ENCODE peak calls at places on chromosomes 12 and 14, in five cellular contexts. M, A, T, B and P are unnamed samples.
A peak's percentile ranks its signal among the peaks of the same experiment; 100 is the strongest.

GRCh38 chr14:56760164-56760914 is 49.9 kb downstream of the OTX2 start:
- DNase-seq in M (peak; percentile 74), A (no peak), T (no peak), B (no peak), P (no peak)

GRCh38 chr12:617304-617915 is 45.8 kb downstream of the NINJ2 start:
- DNase-seq in M (no peak), A (no peak), T (peak; percentile 37), B (no peak), P (no peak)

GRCh38 chr14:82501554-82501953 is 967.9 kb upstream of the SEL1L start:
- DNase-seq in M (peak; percentile 69), A (no peak), T (no peak), B (no peak), P (no peak)

GRCh38 chr12:94674835-94675234 is 24.5 kb upstream of the TMCC3 start:
- DNase-seq in M (no peak), A (no peak), T (no peak), B (no peak), P (no peak)

GRCh38 chr12:82682326-82682725 is 4.4 kb upstream of the TMTC2 start:
- DNase-seq in M (peak; percentile 37), A (peak; percentile 33), T (no peak), B (no peak), P (no peak)

GRCh38 chr14:85619866-85620265 is 89.9 kb downstream of the FLRT2 start:
- DNase-seq in M (no peak), A (no peak), T (no peak), B (no peak), P (no peak)

GRCh38 chr12:50363141-50363540 is 33.3 kb downstream of the FAM186A start:
- DNase-seq in M (no peak), A (no peak), T (no peak), B (no peak), P (no peak)

GRCh38 chr12:117684471-117684870 is 284.3 kb downstream of the KSR2 start:
- DNase-seq in M (no peak), A (no peak), T (no peak), B (no peak), P (no peak)

GRCh38 chr14:94481468-94482131 is 5.6 kb upstream of the SERPINA9 start:
- DNase-seq in M (no peak), A (no peak), T (no peak), B (no peak), P (no peak)

GRCh38 chr12:80627773-80628172 is 79.7 kb upstream of the MYF6 start:
- DNase-seq in M (no peak), A (no peak), T (no peak), B (no peak), P (no peak)

GRCh38 chr12:88206636-88207035 is 64.5 kb downstream of the TMTC3 start:
- DNase-seq in M (no peak), A (no peak), T (no peak), B (no peak), P (no peak)

GRCh38 chr14:77051101-77051500 is 22.6 kb upstream of the IRF2BPL start:
- DNase-seq in M (no peak), A (no peak), T (no peak), B (peak; percentile 88), P (no peak)

GRCh38 chr12:38154096-38155019 is 162.2 kb upstream of the ALG10B start:
- DNase-seq in M (no peak), A (no peak), T (no peak), B (no peak), P (no peak)

GRCh38 chr14:101072531-101072930 is 169.0 kb upstream of the RTL1 start:
- DNase-seq in M (no peak), A (no peak), T (no peak), B (peak; percentile 63), P (no peak)

GRCh38 chr14:94690486-94690885 is 78.3 kb downstream of the SERPINA3 start:
- DNase-seq in M (no peak), A (no peak), T (no peak), B (no peak), P (no peak)

GRCh38 chr14:85732031-85732430 is 202.1 kb downstream of the FLRT2 start:
- DNase-seq in M (no peak), A (no peak), T (no peak), B (no peak), P (no peak)

GRCh38 chr14:78933948-78934524 is 763.9 kb downstream of the NRXN3 start:
- DNase-seq in M (no peak), A (peak; percentile 35), T (no peak), B (no peak), P (no peak)

GRCh38 chr14:68790656-68791077 is 2.2 kb downstream of the ZFP36L1 start:
- DNase-seq in M (no peak), A (no peak), T (no peak), B (peak; percentile 70), P (peak; percentile 69)

GRCh38 chr12:114131824-114132223 is 165.7 kb upstream of the RBM19 start:
- DNase-seq in M (no peak), A (no peak), T (no peak), B (no peak), P (no peak)

GRCh38 chr14:102209224-102209966 is 69.7 kb downstream of the WDR20 start:
- DNase-seq in M (no peak), A (peak; percentile 32), T (no peak), B (no peak), P (no peak)

GRCh38 chr12:50074936-50075807 is 10.0 kb upstream of the SMARCD1 start:
- DNase-seq in M (peak; percentile 88), A (peak; percentile 92), T (peak; percentile 89), B (peak; percentile 88), P (peak; percentile 77)

GRCh38 chr12:119247007-119247719 is 68.4 kb downstream of the HSPB8 start:
- DNase-seq in M (no peak), A (no peak), T (no peak), B (no peak), P (no peak)

GRCh38 chr12:116053479-116054195 is 223.9 kb downstream of the MED13L start:
- DNase-seq in M (no peak), A (no peak), T (no peak), B (no peak), P (no peak)

GRCh38 chr14:37588956-37589737 is 5.9 kb downstream of the FOXA1 start:
- DNase-seq in M (no peak), A (peak; percentile 32), T (no peak), B (no peak), P (no peak)

GRCh38 chr14:81427348-81428058 is 27.4 kb upstream of the STON2 start:
- DNase-seq in M (no peak), A (peak; percentile 22), T (peak; percentile 35), B (no peak), P (no peak)

GRCh38 chr12:10191865-10192264 is 13.0 kb downstream of the TMEM52B start:
- DNase-seq in M (no peak), A (no peak), T (no peak), B (no peak), P (no peak)

GRCh38 chr14:50864237-50864636 is 7.6 kb upstream of the ABHD12B start:
- DNase-seq in M (no peak), A (no peak), T (no peak), B (no peak), P (no peak)

GRCh38 chr14:105180598-105181528 is at the start of gene NUDT14:
- DNase-seq in M (peak; percentile 84), A (peak; percentile 80), T (peak; percentile 79), B (no peak), P (peak; percentile 87)

GRCh38 chr12:65540140-65540539 is 261.7 kb downstream of the MSRB3 start:
- DNase-seq in M (no peak), A (no peak), T (no peak), B (no peak), P (no peak)

GRCh38 chr12:132471011-132471857 is 18.7 kb upstream of the FBRSL1 start:
- DNase-seq in M (no peak), A (no peak), T (no peak), B (no peak), P (no peak)

GRCh38 chr12:90174198-90174510 is 465.5 kb upstream of the ATP2B1 start:
- DNase-seq in M (peak; percentile 74), A (no peak), T (no peak), B (no peak), P (no peak)

GRCh38 chr12:94879542-94879941 is 124.0 kb downstream of the NDUFA12 start:
- DNase-seq in M (no peak), A (peak; percentile 62), T (no peak), B (no peak), P (no peak)

GRCh38 chr12:6229823-6230222 is 29.6 kb downstream of the CD9 start:
- DNase-seq in M (no peak), A (no peak), T (peak; percentile 49), B (peak; percentile 91), P (no peak)

GRCh38 chr12:80262372-80263170 is 163.2 kb downstream of the OTOGL start:
- DNase-seq in M (no peak), A (no peak), T (no peak), B (no peak), P (no peak)

GRCh38 chr14:30225171-30225570 is 297.5 kb upstream of the PRKD1 start:
- DNase-seq in M (no peak), A (no peak), T (no peak), B (no peak), P (no peak)

GRCh38 chr12:3035171-3035570 is 42.0 kb upstream of the TSPAN9 start:
- DNase-seq in M (no peak), A (no peak), T (no peak), B (no peak), P (no peak)
- TF ChIP-seq CTCF in M (no peak), A (no peak), T (no peak), B (no peak), P (no peak)

DNA sequence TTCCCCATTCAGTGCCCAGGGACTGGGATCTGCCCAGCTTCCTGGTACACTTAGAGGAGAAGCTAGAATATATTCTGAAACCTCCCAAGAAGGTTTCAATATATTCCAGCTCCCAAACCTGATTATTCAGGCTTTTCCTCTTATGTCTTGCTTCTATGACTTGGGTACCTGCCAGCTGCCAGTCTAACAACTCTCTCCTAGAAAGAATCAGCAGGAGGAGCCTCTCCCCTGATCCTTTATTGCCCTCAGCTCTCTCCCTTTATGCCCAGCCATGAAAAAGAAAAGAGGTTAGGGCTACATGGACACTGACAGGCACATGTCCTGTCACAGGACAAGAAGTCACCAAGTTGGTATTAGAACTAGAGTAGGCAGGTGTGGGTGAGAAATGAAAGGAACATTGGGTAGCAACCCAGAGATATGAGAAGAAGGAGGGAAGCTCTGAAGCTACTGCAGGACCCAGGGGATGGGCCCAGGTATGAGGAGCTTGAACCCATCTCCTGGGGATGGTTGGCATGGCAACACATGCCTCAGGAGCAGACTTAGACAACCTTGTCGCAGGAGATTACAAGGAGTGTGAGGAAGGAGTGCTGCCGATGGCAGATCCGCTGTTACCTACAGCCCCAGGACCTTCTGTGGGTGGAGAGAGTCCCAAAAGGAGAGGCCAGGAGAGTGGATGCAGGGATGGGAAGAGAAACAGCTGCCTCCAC is 2.0 kb upstream of the CACNB3 start:
- DNase-seq in M (no peak), A (no peak), T (no peak), B (no peak), P (no peak)
- H3K27me3 ChIP-seq in M (no peaks in the 10 kb centered on the region), A (peaks cover 20% of the 10 kb centered on the region), T (no peaks in the 10 kb centered on the region), B (no peaks in the 10 kb centered on the region), P (no peaks in the 10 kb centered on the region)

GRCh38 chr14:91438845-91439244 is 21.2 kb upstream of the CCDC88C start:
- DNase-seq in M (no peak), A (no peak), T (no peak), B (no peak), P (no peak)

GRCh38 chr14:91444335-91445020 is 26.9 kb upstream of the CCDC88C start:
- DNase-seq in M (no peak), A (no peak), T (no peak), B (no peak), P (no peak)

GRCh38 chr14:91439345-91439744 is 21.7 kb upstream of the CCDC88C start:
- DNase-seq in M (no peak), A (no peak), T (no peak), B (no peak), P (no peak)
- TF ChIP-seq CTCF in M (no peak), A (no peak), T (no peak), B (no peak), P (no peak)

GRCh38 chr12:130192667-130193345 is 30.5 kb downstream of the FZD10 start:
- DNase-seq in M (peak; percentile 73), A (peak; percentile 14), T (no peak), B (no peak), P (no peak)
- H3K27me3 ChIP-seq in M (no peaks in the 10 kb centered on the region), A (peaks cover 45% of the 10 kb centered on the region), T (no peaks in the 10 kb centered on the region), B (peaks cover 10% of the 10 kb centered on the region), P (no peaks in the 10 kb centered on the region)